ENCODE peak calls at places on chromosomes 4 and X, in five cellular contexts. O is osteocyte, C is GM13976, N is neural progenitor cell, Q is AG10803. J is an unnamed sample.

GRCh38 chr4:16248605-16249004 is 22.3 kb upstream of the TAPT1 start:
- DNase-seq in O (no peak), C (no peak), N (no peak), Q (no peak), J (no peak)

GRCh38 chr4:19945979-19946380 is 305.7 kb upstream of the SLIT2 start:
- DNase-seq in O (no peak), C (no peak), N (no peak), Q (peak; percentile 99), J (no peak)

GRCh38 chrX:44299177-44299576 is 44.3 kb downstream of the EFHC2 start:
- DNase-seq in O (no peak), C (no peak), N (no peak), Q (no peak), J (no peak)

GRCh38 chrX:107601326-107601725 is 27.0 kb upstream of the PRPS1 start:
- DNase-seq in O (no peak), C (no peak), N (no peak), Q (no peak), J (no peak)

GRCh38 chr4:140233811-140234696 is 80.1 kb upstream of the MAML3 start:
- DNase-seq in O (no peak), C (no peak), N (no peak), Q (peak; percentile 68), J (no peak)

GRCh38 chr4:121551881-121552280 is 144.9 kb downstream of the ANXA5 start:
- DNase-seq in O (no peak), C (no peak), N (no peak), Q (no peak), J (no peak)

GRCh38 chrX:71910526-71911022 is at the start of gene NHSL2:
- DNase-seq in O (no peak), C (peak; percentile 41), N (peak; percentile 73), Q (peak; percentile 2), J (no peak)

GRCh38 chrX:32289356-32289755 is 922.0 kb downstream of the DMD start:
- DNase-seq in O (no peak), C (no peak), N (no peak), Q (no peak), J (no peak)

GRCh38 chr4:40811886-40812857 is 62.4 kb downstream of the NSUN7 start:
- DNase-seq in O (no peak), C (no peak), N (no peak), Q (peak; percentile 23), J (no peak)

GRCh38 chrX:136130931-136131843 is 16.1 kb upstream of the FHL1 start:
- DNase-seq in O (no peak), C (no peak), N (no peak), Q (peak; percentile 83), J (no peak)

GRCh38 chrX:128438082-128438481 is 385.9 kb upstream of the ACTRT1 start:
- DNase-seq in O (no peak), C (no peak), N (no peak), Q (no peak), J (no peak)

GRCh38 chr4:150583287-150584197 is 1.6 kb downstream of the MAB21L2 start:
- DNase-seq in O (no peak), C (peak; percentile 9), N (peak; percentile 70), Q (no peak), J (peak; percentile 71)

GRCh38 chrX:71214604-71215334 is 8.3 kb upstream of the GJB1 start:
- DNase-seq in O (no peak), C (no peak), N (no peak), Q (no peak), J (no peak)

GRCh38 chr4:19735012-19735411 is 516.7 kb upstream of the SLIT2 start:
- DNase-seq in O (no peak), C (no peak), N (no peak), Q (peak; percentile 40), J (no peak)

GRCh38 chr4:87465739-87466366 is 43.5 kb downstream of the NUDT9 start:
- DNase-seq in O (no peak), C (peak; percentile 37), N (peak; percentile 47), Q (peak; percentile 68), J (no peak)

GRCh38 chr4:8912089-8912455 is 40.4 kb upstream of the HMX1 start:
- DNase-seq in O (peak; percentile 80), C (peak; percentile 22), N (no peak), Q (no peak), J (peak; percentile 44)

GRCh38 chrX:134717698-134718328 is 59.5 kb upstream of the PLAC1 start:
- DNase-seq in O (no peak), C (no peak), N (no peak), Q (peak; percentile 59), J (no peak)

GRCh38 chrX:68880846-68881513 is 52.2 kb downstream of the EFNB1 start:
- DNase-seq in O (no peak), C (no peak), N (peak; percentile 88), Q (no peak), J (no peak)

GRCh38 chr4:35993606-35994005 is 250.7 kb downstream of the ARAP2 start:
- DNase-seq in O (no peak), C (no peak), N (no peak), Q (no peak), J (no peak)

GRCh38 chr4:173057442-173057841 is 111.2 kb upstream of the GALNT7 start:
- DNase-seq in O (no peak), C (no peak), N (no peak), Q (no peak), J (no peak)

GRCh38 chr4:175035907-175036306 is 117.7 kb downstream of the ADAM29 start:
- DNase-seq in O (no peak), C (no peak), N (no peak), Q (peak; percentile 6), J (no peak)

GRCh38 chrX:109839694-109840358 is 106.8 kb upstream of the ACSL4 start:
- DNase-seq in O (no peak), C (no peak), N (peak; percentile 52), Q (no peak), J (no peak)

GRCh38 chr4:24643774-24644520 is 59.6 kb upstream of the DHX15 start:
- DNase-seq in O (peak; percentile 10), C (no peak), N (no peak), Q (peak; percentile 54), J (no peak)

GRCh38 chr4:119632216-119632615 is 3.6 kb upstream of the PDE5A start:
- DNase-seq in O (no peak), C (no peak), N (no peak), Q (peak; percentile 64), J (no peak)

GRCh38 chr4:156763511-156763910 is 208.1 kb downstream of the PDGFC start:
- DNase-seq in O (no peak), C (no peak), N (no peak), Q (peak; percentile 60), J (no peak)

GRCh38 chrX:128992107-128992971 is 531.0 kb downstream of the SMARCA1 start:
- DNase-seq in O (no peak), C (no peak), N (no peak), Q (no peak), J (no peak)

GRCh38 chr4:53494851-53495250 is 96.4 kb downstream of the LNX1 start:
- DNase-seq in O (no peak), C (no peak), N (no peak), Q (peak; percentile 55), J (no peak)

GRCh38 chr4:53499791-53500190 is 91.5 kb downstream of the LNX1 start:
- DNase-seq in O (no peak), C (no peak), N (no peak), Q (no peak), J (no peak)

GRCh38 chr4:53500552-53500951 is 90.7 kb downstream of the LNX1 start:
- DNase-seq in O (no peak), C (no peak), N (no peak), Q (no peak), J (no peak)

GRCh38 chr4:53498712-53499111 is 92.6 kb downstream of the LNX1 start:
- DNase-seq in O (no peak), C (no peak), N (no peak), Q (no peak), J (no peak)

GRCh38 chr4:53497446-53498069 is 93.7 kb downstream of the LNX1 start:
- DNase-seq in O (no peak), C (no peak), N (peak; percentile 47), Q (peak; percentile 81), J (no peak)
- TF ChIP-seq CTCF in O (peak; percentile 36), C (no peak), N (no peak), Q (peak; percentile 41), J (no peak)

DNA sequence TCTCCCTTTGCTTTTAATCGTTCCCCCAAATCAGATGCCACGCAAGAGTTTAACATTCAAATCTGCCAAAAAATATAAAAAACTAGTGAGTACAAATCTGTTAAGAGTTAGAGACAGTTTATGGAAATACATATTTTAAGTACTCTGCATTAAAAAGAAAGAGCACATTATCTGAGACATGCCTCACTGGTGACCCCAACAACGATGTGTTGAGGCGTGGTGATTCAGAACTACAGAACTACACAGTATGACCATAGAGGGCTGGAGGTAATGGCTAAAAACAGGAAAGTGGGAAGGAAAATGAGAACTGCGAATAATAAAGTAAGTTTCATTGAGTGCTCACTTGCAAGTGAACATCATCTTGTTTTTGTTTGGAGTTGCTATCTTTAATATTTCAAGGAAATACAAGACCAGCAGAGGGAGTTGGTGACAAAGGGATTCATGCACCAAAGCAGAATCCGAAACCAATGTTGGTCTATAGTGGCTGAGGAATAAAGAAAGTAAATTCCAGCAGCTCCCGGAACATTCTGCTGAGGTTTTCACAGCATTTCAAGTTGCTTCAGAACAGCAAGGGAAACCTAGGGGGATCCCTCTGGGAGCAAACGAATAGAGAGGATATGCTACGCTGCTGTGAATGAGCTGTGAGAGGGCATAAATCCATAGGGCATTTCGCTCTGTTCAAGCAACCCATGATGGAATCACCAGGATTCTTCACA is 92.2 kb downstream of the DCHS2 start:
- DNase-seq in O (no peak), C (no peak), N (peak; percentile 29), Q (peak; percentile 60), J (no peak)
- TF ChIP-seq CTCF in O (peak; percentile 38), C (no peak), N (peak; percentile 37), Q (peak; percentile 66), J (peak; percentile 52)

DNA sequence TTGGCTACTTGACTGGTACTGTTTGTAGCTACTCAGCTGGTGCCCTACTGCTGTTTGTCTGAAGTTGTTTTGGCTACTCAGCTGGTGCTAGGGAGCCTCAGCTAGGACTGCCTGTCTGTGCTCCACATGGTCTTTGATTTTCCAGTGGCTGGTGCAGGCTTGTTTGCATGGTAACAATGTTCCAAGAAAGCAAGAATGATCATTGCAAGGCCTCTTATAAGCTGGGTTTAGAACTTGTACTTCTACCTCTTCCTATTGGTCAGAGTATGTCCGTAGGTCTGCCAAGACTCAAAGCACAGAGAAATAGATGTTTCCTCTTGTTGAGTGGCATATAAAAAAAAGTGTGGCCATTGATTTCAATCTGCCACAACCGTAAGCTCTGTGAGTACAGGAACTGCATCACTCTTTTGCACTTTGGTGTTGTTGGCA is 17.6 kb downstream of the NFKB1 start:
- DNase-seq in O (no peak), C (no peak), N (peak; percentile 21), Q (peak; percentile 17), J (no peak)
- TF ChIP-seq CTCF in O (no peak), C (no peak), N (no peak), Q (no peak), J (no peak)

DNA sequence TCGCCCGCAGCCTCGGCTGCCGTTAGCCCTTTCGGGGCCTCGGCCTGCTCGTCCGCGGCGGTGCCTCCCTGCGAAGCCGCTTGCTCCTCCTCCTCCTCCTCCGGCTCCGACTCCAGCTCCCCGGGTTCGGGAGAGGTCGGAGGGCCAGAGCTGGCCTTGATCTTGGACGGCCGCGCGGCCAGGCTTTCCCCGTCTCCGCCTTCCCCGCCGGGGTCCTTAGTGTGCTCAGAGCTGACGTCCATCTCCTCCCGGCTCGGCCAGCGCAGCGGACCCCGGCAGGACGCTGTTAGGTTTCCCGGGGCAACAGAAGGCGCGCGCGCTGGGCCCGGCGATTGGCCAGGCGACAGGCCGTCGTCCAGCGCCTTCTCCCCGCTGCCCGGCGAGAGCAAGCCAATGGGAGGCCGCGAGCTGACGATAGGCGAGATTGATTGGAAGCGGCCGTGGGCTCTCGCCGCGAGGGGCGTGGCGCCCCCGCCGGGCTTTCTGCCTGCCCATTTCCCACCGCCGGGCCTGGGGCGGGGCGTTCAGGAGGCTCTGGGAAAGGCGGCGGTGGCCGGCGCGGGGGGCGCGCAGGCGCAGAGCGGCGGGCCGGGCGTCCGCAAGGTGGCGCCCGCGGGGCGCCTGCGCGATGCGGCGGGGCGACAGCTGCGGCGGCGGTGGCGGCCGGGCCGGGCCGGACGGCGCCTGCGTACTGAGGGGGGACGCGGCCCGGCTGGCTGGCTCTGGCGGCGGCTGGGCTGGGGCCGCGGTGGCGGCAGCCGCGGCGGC is at the start of gene TADA2B:
- DNase-seq in O (peak; percentile 100), C (peak; percentile 100), N (peak; percentile 100), Q (peak; percentile 97), J (peak; percentile 99)
- TF ChIP-seq CTCF in O (peak; percentile 48), C (peak; percentile 50), N (peak; percentile 32), Q (no peak), J (peak; percentile 65)

J was measured in type B pancreatic cell.